ENCODE peak calls at places on chromosome 11, in nine cellular contexts. One of them, this sample, is unnamed.

GRCh38 chr11:122796128-122796717 is 42.1 kb upstream of the CRTAM start:
- DNase-seq in spleen: peak
- DNase-seq in activated naive CD4-positive, alpha-beta T cell: peak
- DNase-seq in activated T-cell treated with anti-CD3 and anti-CD28 coated beads for 1 hour: peak
- DNase-seq in GM13977: peak
- DNase-seq in transverse colon: peak
- DNase-seq in ecto neural progenitor cell: peak
- DNase-seq in NCI-H1105: peak
- DNase-seq in LoVo: no peak
- DNase-seq in this sample: no peak

GRCh38 chr11:43905788-43906187 is 25.2 kb downstream of the ALKBH3 start:
- DNase-seq in transverse colon: no peak
- DNase-seq in activated T-cell treated with anti-CD3 and anti-CD28 coated beads for 1 hour: no peak
- DNase-seq in NCI-H1105: peak
- DNase-seq in activated naive CD4-positive, alpha-beta T cell: no peak
- DNase-seq in ecto neural progenitor cell: no peak
- DNase-seq in GM13977: no peak
- DNase-seq in LoVo: no peak
- DNase-seq in spleen: no peak
- DNase-seq in this sample: no peak

GRCh38 chr11:47545298-47545697 is 7.6 kb downstream of the CELF1 start:
- DNase-seq in activated T-cell treated with anti-CD3 and anti-CD28 coated beads for 1 hour: no peak
- DNase-seq in activated naive CD4-positive, alpha-beta T cell: no peak
- DNase-seq in LoVo: no peak
- DNase-seq in ecto neural progenitor cell: no peak
- DNase-seq in GM13977: no peak
- DNase-seq in transverse colon: no peak
- DNase-seq in NCI-H1105: no peak
- DNase-seq in spleen: no peak
- DNase-seq in this sample: no peak

GRCh38 chr11:68973219-68973618 is 7.6 kb downstream of the MRGPRD start:
- DNase-seq in LoVo: no peak
- DNase-seq in transverse colon: no peak
- DNase-seq in activated T-cell treated with anti-CD3 and anti-CD28 coated beads for 1 hour: no peak
- DNase-seq in spleen: peak
- DNase-seq in ecto neural progenitor cell: peak
- DNase-seq in GM13977: no peak
- DNase-seq in activated naive CD4-positive, alpha-beta T cell: no peak
- DNase-seq in NCI-H1105: no peak
- DNase-seq in this sample: no peak

GRCh38 chr11:119052163-119052814 is 4.7 kb downstream of the HYOU1 start:
- DNase-seq in GM13977: no peak
- DNase-seq in LoVo: no peak
- DNase-seq in ecto neural progenitor cell: no peak
- DNase-seq in activated T-cell treated with anti-CD3 and anti-CD28 coated beads for 1 hour: no peak
- DNase-seq in NCI-H1105: no peak
- DNase-seq in transverse colon: no peak
- DNase-seq in spleen: peak
- DNase-seq in activated naive CD4-positive, alpha-beta T cell: no peak
- DNase-seq in this sample: no peak

GRCh38 chr11:76368497-76368896 is 12.4 kb downstream of the THAP12 start:
- DNase-seq in GM13977: no peak
- DNase-seq in spleen: no peak
- DNase-seq in activated T-cell treated with anti-CD3 and anti-CD28 coated beads for 1 hour: no peak
- DNase-seq in activated naive CD4-positive, alpha-beta T cell: no peak
- DNase-seq in transverse colon: no peak
- DNase-seq in LoVo: no peak
- DNase-seq in ecto neural progenitor cell: no peak
- DNase-seq in NCI-H1105: no peak
- DNase-seq in this sample: no peak

GRCh38 chr11:36376888-36377758 is 81.0 kb downstream of the PRR5L start:
- DNase-seq in transverse colon: peak
- DNase-seq in activated naive CD4-positive, alpha-beta T cell: no peak
- DNase-seq in ecto neural progenitor cell: peak
- DNase-seq in GM13977: peak
- DNase-seq in LoVo: peak
- DNase-seq in NCI-H1105: peak
- DNase-seq in activated T-cell treated with anti-CD3 and anti-CD28 coated beads for 1 hour: peak
- DNase-seq in spleen: peak
- DNase-seq in this sample: peak

GRCh38 chr11:20676658-20677057 is 7.3 kb downstream of the NELL1 start:
- DNase-seq in spleen: no peak
- DNase-seq in GM13977: no peak
- DNase-seq in transverse colon: no peak
- DNase-seq in activated T-cell treated with anti-CD3 and anti-CD28 coated beads for 1 hour: no peak
- DNase-seq in activated naive CD4-positive, alpha-beta T cell: no peak
- DNase-seq in ecto neural progenitor cell: no peak
- DNase-seq in NCI-H1105: no peak
- DNase-seq in LoVo: no peak
- DNase-seq in this sample: no peak

This sample was measured in NCI-H2171 treated with DMSO at 0.1 percent for 48 hours.